ENCODE peak calls at places on chromosomes 4 and X, in nine cellular contexts. Y is body of pancreas, W is transverse colon, A is sigmoid colon, T is lower leg skin, S is heart left ventricle, I is right lobe of liver, F is uterus, H is ovary. K is an unnamed sample.

GRCh38 chr4:159455675-159456235 is 352.9 kb downstream of the RAPGEF2 start:
- DNase-seq in Y (no peak), W (no peak), A (no peak), T (no peak), S (no peak), I (no peak), F (no peak), H (no peak), K (no peak)

GRCh38 chr4:106671711-106672110 is 303.1 kb upstream of the GIMD1 start:
- DNase-seq in Y (no peak), W (no peak), A (no peak), T (no peak), S (no peak), I (no peak), F (no peak), H (no peak), K (no peak)

GRCh38 chr4:82721819-82722423 is 76.7 kb downstream of the SCD5 start:
- DNase-seq in Y (peak), W (no peak), A (no peak), T (no peak), S (no peak), I (no peak), F (no peak), H (no peak), K (no peak)

GRCh38 chr4:174873931-174874330 is 44.2 kb upstream of the ADAM29 start:
- DNase-seq in Y (no peak), W (no peak), A (no peak), T (no peak), S (no peak), I (no peak), F (no peak), H (no peak), K (no peak)

GRCh38 chr4:24192018-24192641 is 302.3 kb upstream of the PPARGC1A start:
- DNase-seq in Y (no peak), W (no peak), A (no peak), T (no peak), S (no peak), I (no peak), F (no peak), H (no peak), K (no peak)

GRCh38 chr4:7398104-7398423 is 36.7 kb downstream of the PSAPL1 start:
- DNase-seq in Y (peak), W (peak), A (peak), T (peak), S (peak), I (no peak), F (peak), H (no peak), K (no peak)

GRCh38 chr4:178081931-178082330 is 639.7 kb upstream of the AGA start:
- DNase-seq in Y (no peak), W (no peak), A (no peak), T (no peak), S (no peak), I (no peak), F (no peak), H (no peak), K (no peak)

GRCh38 chr4:113077611-113078010 is 28.2 kb downstream of the ANK2 start:
- DNase-seq in Y (no peak), W (no peak), A (no peak), T (no peak), S (no peak), I (no peak), F (no peak), H (no peak), K (no peak)

GRCh38 chr4:158211288-158211687 is 1.0 kb downstream of the TMEM144 start:
- DNase-seq in Y (peak), W (peak), A (no peak), T (no peak), S (no peak), I (no peak), F (no peak), H (no peak), K (no peak)

GRCh38 chr4:158208931-158209640 is 1.2 kb upstream of the TMEM144 start:
- DNase-seq in Y (no peak), W (no peak), A (no peak), T (no peak), S (no peak), I (no peak), F (no peak), H (no peak), K (no peak)

GRCh38 chr4:158209825-158210807 is at the start of gene TMEM144:
- DNase-seq in Y (peak), W (peak), A (peak), T (peak), S (peak), I (peak), F (peak), H (peak), K (peak)
- TF ChIP-seq POLR2A in Y (peak), W (peak), A (peak), T (no peak), S (no peak), I (peak), F (peak), H (peak), K (no peak)

DNA sequence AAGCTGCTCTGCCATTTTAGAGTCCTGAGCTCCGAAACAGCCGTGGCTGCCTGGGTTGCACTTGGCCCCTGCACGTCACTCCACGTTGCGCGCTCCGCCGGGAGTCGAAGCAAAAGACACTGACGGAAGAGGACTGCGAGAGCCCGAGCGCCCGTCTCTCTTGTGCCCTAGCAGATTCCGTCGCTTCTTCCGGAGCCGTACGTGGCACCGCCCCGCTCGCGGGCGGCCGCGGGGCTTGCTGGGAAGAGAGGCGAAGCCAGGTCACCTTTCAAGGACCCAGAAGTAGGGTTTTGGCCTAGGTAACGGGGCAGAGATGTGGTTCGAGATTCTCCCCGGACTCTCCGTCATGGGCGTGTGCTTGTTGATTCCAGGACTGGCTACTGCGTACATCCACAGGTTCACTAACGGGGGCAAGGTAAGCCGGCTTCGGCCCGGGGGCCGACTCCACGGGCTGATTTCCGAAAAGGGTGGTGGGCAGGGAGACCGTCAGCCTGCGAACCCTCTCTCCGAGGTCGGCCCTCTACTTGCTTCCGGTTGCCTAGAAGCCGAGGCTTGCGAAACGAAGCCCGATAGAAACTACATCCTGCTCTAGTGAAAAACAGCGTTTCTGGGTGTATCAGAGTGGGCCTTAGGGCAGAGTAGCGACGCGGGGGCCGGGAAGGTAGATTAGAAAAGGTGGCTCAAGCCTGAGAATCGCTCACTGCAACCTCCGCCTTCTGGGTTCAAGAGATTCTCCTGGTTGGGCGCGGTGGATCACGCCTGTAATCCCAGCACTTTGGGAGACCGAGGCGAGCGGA is at the start of the genes NDUFA1 and RNF113A:
- DNase-seq in Y (peak), W (peak), A (peak), T (peak), S (peak), I (peak), F (peak), H (peak), K (peak)
- TF ChIP-seq POLR2A in Y (peak), W (peak), A (peak), T (no peak), S (no peak), I (peak), F (peak), H (peak), K (peak)

GRCh38 chr4:127632420-127633403 is at the start of gene INTU:
- DNase-seq in Y (peak), W (peak), A (peak), T (peak), S (peak), I (peak), F (peak), H (peak), K (peak)
- TF ChIP-seq POLR2A in Y (no peak), W (no peak), A (no peak), T (no peak), S (no peak), I (no peak), F (no peak), H (no peak), K (no peak)

GRCh38 chr4:144648042-144648441 is 2.1 kb downstream of the HHIP start:
- DNase-seq in Y (no peak), W (no peak), A (no peak), T (no peak), S (no peak), I (no peak), F (no peak), H (no peak), K (no peak)
- TF ChIP-seq POLR2A in Y (no peak), W (no peak), A (no peak), T (no peak), S (no peak), I (no peak), F (no peak), H (no peak), K (no peak)

GRCh38 chrX:10157032-10157341 is 212 bp downstream of the CLCN4 start:
- DNase-seq in Y (no peak), W (no peak), A (no peak), T (no peak), S (no peak), I (no peak), F (no peak), H (no peak), K (no peak)
- TF ChIP-seq POLR2A in Y (no peak), W (no peak), A (no peak), T (no peak), S (no peak), I (peak), F (no peak), H (no peak), K (no peak)

GRCh38 chr4:187357861-187358260 is 634.2 kb upstream of the FAT1 start:
- DNase-seq in Y (no peak), W (no peak), A (no peak), T (no peak), S (no peak), I (no peak), F (no peak), H (no peak), K (no peak)
- TF ChIP-seq POLR2A in Y (no peak), W (no peak), A (no peak), T (no peak), S (no peak), I (no peak), F (no peak), H (no peak), K (no peak)

DNA sequence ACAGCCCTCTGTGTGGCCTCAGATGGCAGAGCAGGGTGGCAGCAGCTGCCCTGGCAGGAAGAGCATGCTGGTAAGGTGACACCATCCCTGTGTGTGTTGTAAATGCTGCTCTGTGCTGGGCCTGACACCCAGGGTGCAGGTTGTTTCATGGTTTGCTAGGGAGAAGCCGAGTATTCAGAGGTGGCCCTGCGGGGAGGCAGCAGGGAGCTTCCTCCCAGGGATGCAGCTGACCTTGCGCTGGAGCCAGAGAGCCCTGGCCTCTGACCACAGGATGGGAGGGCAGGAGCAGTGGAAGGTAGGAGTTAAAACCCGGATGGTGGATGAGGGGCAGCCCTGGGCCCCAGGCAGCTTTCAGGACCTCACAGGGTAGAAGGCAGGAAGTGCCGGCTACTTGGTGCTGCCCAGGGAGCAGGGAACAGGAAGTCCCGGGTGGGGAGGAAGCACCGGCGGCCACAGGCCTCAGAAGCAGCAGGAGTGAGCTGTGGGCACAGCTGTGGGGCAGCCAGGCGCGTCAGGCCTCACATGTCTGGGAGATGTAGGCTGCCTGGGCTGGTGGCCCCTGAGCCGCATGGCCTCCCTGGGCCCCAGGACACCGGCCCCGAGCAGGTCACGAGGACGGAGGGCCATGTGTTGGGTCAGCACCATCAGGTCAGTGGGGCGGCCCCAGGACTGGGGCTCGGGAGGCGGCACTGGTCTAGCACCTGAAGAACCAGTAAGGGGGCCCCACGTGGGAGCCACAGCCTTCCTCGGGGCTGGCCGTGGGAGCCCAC is 19.1 kb downstream of the SH3BP2 start:
- DNase-seq in Y (no peak), W (peak), A (peak), T (peak), S (peak), I (peak), F (no peak), H (no peak), K (peak)
- TF ChIP-seq POLR2A in Y (no peak), W (peak), A (no peak), T (no peak), S (no peak), I (peak), F (no peak), H (no peak), K (peak)